ENCODE peak calls at places on chromosome 12, in four cellular contexts. A, U, I and R are unnamed samples.

GRCh38 chr12:132352896-132353800 is 23.8 kb upstream of the GALNT9 start:
- DNase-seq in A (no peak), U (no peak), I (no peak), R (peak; percentile 72)

GRCh38 chr12:12749433-12749832 is 32.3 kb downstream of the CDKN1B start:
- DNase-seq in A (peak; percentile 37), I (no peak), U (no peak), R (no peak)

GRCh38 chr12:64088431-64089349 is 133.4 kb downstream of the KICS2 start:
- DNase-seq in I (peak; percentile 73), U (peak; percentile 93), A (peak; percentile 31), R (no peak)

GRCh38 chr12:80472241-80472640 is 28.2 kb downstream of the PTPRQ start:
- DNase-seq in A (no peak), I (no peak), U (no peak), R (no peak)

GRCh38 chr12:25276199-25276937 is 25.6 kb upstream of the KRAS start:
- DNase-seq in U (peak; percentile 87), I (peak; percentile 72), A (no peak), R (no peak)

GRCh38 chr12:64560395-64561301 is 49.6 kb upstream of the RASSF3 start:
- DNase-seq in A (no peak), U (peak; percentile 91), I (no peak), R (no peak)

GRCh38 chr12:91250273-91250672 is 67.7 kb upstream of the DCN start:
- DNase-seq in A (no peak), I (no peak), U (no peak), R (no peak)

GRCh38 chr12:124386661-124387509 is 92.0 kb downstream of the RFLNA start:
- DNase-seq in A (no peak), U (no peak), I (no peak), R (no peak)

GRCh38 chr12:106120578-106121105 is 18.1 kb downstream of the NUAK1 start:
- DNase-seq in U (no peak), I (no peak), A (no peak), R (no peak)

GRCh38 chr12:5232291-5232690 is 188.6 kb downstream of the KCNA5 start:
- DNase-seq in A (no peak), U (no peak), I (no peak), R (no peak)

GRCh38 chr12:123905319-123905925 is 67.2 kb downstream of the CCDC92 start:
- DNase-seq in A (peak; percentile 56), U (peak; percentile 46), I (peak; percentile 26), R (peak; percentile 21)

GRCh38 chr12:19239616-19240234 is 110.2 kb downstream of the PLEKHA5 start:
- DNase-seq in I (no peak), A (no peak), U (no peak), R (no peak)

GRCh38 chr12:110582286-110583136 is 607 bp downstream of the PPTC7 start:
- DNase-seq in I (peak; percentile 48), U (no peak), A (peak; percentile 75), R (peak; percentile 51)

GRCh38 chr12:4278582-4278939 is 5.0 kb downstream of the CCND2 start:
- DNase-seq in A (peak; percentile 25), I (no peak), U (no peak), R (no peak)

GRCh38 chr12:51118706-51119105 is 35.3 kb upstream of the CSRNP2 start:
- DNase-seq in U (peak; percentile 31), I (no peak), A (no peak), R (no peak)

GRCh38 chr12:69739287-69740191 is 879 bp downstream of the RAB3IP start:
- DNase-seq in I (peak; percentile 59), U (no peak), A (peak; percentile 37), R (peak; percentile 55)